ENCODE peak calls at places on chromosomes 2 and 18, in ten cellular contexts. Z, J, R, H, F, V, N, S, L and D are unnamed samples.

GRCh38 chr2:6877402-6878305 is at the start of gene RSAD2:
- DNase-seq in L (no peak), F (no peak), V (no peak), N (peak; percentile 53), S (peak; percentile 28), J (peak; percentile 56), H (no peak), Z (peak; percentile 32), R (peak; percentile 16), D (peak; percentile 42)

GRCh38 chr2:199697469-199697868 is 153.5 kb downstream of the FTCDNL1 start:
- DNase-seq in H (no peak), Z (no peak), N (no peak), R (no peak), J (no peak), S (no peak), L (no peak), F (no peak), V (no peak), D (no peak)

GRCh38 chr2:64111426-64111825 is 32.8 kb downstream of the PELI1 start:
- DNase-seq in S (no peak), J (no peak), L (no peak), N (no peak), H (no peak), R (peak; percentile 12), F (no peak), V (no peak), Z (no peak), D (no peak)

GRCh38 chr2:210198326-210198725 is 26.9 kb downstream of the ACADL start:
- DNase-seq in L (no peak), H (no peak), Z (no peak), N (no peak), J (no peak), R (peak; percentile 22), V (no peak), S (peak; percentile 37), F (no peak), D (no peak)

GRCh38 chr2:84701880-84702279 is 179.0 kb downstream of the TRABD2A start:
- DNase-seq in R (peak; percentile 96), V (no peak), N (no peak), H (no peak), J (no peak), S (peak; percentile 55), Z (no peak), F (no peak), L (no peak), D (no peak)

GRCh38 chr2:126722081-126722480 is 66.1 kb downstream of the GYPC start:
- DNase-seq in V (no peak), H (no peak), N (no peak), F (no peak), J (no peak), Z (no peak), S (no peak), L (no peak), R (no peak), D (peak; percentile 15)

GRCh38 chr2:652881-653480 is 24.2 kb downstream of the TMEM18 start:
- DNase-seq in F (no peak), L (no peak), V (no peak), R (no peak), S (no peak), Z (no peak), N (no peak), J (no peak), H (no peak), D (peak; percentile 21)

GRCh38 chr2:196967126-196967525 is 40.6 kb upstream of the PGAP1 start:
- DNase-seq in N (no peak), Z (no peak), V (no peak), H (no peak), S (peak; percentile 86), J (no peak), R (peak; percentile 53), F (no peak), L (peak; percentile 20), D (no peak)

GRCh38 chr2:69601179-69601612 is 42.3 kb downstream of the AAK1 start:
- DNase-seq in F (no peak), J (no peak), R (peak; percentile 97), S (peak; percentile 83), L (no peak), N (no peak), V (no peak), Z (no peak), H (no peak), D (no peak)

GRCh38 chr18:10453885-10454772 is at the start of gene APCDD1:
- DNase-seq in F (no peak), H (peak; percentile 67), L (peak; percentile 25), Z (peak; percentile 93), J (no peak), N (peak; percentile 50), R (no peak), V (peak; percentile 80), S (peak; percentile 80), D (peak; percentile 67)

GRCh38 chr18:67301592-67301991 is 214.9 kb downstream of the DSEL start:
- DNase-seq in R (peak; percentile 13), N (no peak), L (no peak), S (peak; percentile 5), F (no peak), J (no peak), Z (no peak), V (no peak), H (no peak), D (no peak)

GRCh38 chr2:12107849-12108420 is 361.5 kb downstream of the LPIN1 start:
- DNase-seq in V (no peak), J (no peak), H (no peak), Z (no peak), S (peak; percentile 64), R (peak; percentile 45), L (no peak), F (no peak), N (no peak), D (no peak)

DNA sequence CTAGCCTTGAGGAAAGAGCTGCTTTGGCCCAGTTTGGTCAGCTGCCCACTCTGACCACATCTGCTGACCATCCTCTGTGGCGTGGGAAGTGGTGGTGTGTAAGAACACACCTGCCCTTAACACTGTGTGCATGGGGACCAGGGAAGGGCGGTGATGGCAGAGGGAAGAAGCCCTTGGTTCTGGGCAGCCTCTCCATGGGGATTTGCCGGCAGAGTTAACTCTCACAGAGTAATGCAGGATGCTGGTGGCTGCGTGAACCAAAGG is 33.6 kb downstream of the NCK2 start:
- DNase-seq in N (no peak), J (no peak), F (no peak), Z (no peak), V (no peak), S (no peak), R (no peak), L (no peak), H (no peak), D (no peak)
- H3K4me1 ChIP-seq in N (no peaks in the 10 kb centered on the region), J (peaks cover 91% of the 10 kb centered on the region), F (peaks cover 2% of the 10 kb centered on the region), Z (peaks cover 19% of the 10 kb centered on the region), V (peaks cover 35% of the 10 kb centered on the region), S (no peaks in the 10 kb centered on the region), R (peaks cover 10% of the 10 kb centered on the region), L (peaks cover 8% of the 10 kb centered on the region), H (peaks cover 16% of the 10 kb centered on the region), D (peaks cover 11% of the 10 kb centered on the region)

DNA sequence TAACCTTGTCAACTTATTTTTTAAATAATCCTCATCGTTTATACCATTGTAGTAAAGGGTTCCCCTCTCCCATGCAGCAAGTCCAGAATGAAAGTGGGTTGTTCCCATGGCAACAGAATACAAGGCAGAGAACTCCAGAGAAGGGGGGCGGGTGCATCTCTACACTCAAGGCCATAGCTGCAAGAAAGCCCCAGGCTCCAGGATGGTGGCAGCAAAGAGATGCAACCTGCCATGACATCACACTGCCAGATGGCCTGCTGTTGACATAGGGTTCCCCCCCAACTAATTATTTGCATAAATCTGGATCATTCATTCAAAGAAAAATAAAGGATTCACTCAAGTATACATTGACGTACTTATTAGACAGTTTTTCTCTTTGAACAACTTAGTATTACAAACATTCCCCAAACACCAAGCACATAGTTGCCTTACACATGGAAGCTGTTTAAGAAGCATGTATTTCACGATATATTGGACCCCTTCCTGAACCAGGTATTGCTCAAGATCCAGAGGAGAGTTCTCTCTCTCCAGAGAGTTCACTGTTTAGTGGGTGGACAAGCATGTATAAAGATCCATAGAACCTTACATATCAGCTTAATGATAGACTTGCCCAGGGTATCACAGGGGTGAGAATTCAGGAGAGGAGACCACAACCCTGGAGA is 87.4 kb upstream of the KLF7 start:
- DNase-seq in H (no peak), S (no peak), V (no peak), L (no peak), Z (no peak), F (no peak), J (no peak), N (no peak), R (peak; percentile 53), D (no peak)
- H3K4me1 ChIP-seq in H (peaks cover 5% of the 10 kb centered on the region), S (no peaks in the 10 kb centered on the region), V (peaks cover 19% of the 10 kb centered on the region), L (peaks cover 2% of the 10 kb centered on the region), Z (peaks cover 3% of the 10 kb centered on the region), F (peaks cover 2% of the 10 kb centered on the region), J (no peaks in the 10 kb centered on the region), N (no peaks in the 10 kb centered on the region), R (peaks cover 55% of the 10 kb centered on the region), D (peaks cover 17% of the 10 kb centered on the region)

GRCh38 chr2:186443851-186444250 is 42.2 kb upstream of the ZC3H15 start:
- DNase-seq in H (no peak), R (no peak), S (no peak), F (no peak), J (no peak), L (no peak), V (no peak), N (no peak), Z (no peak), D (no peak)

GRCh38 chr2:186440506-186440905 is 45.6 kb upstream of the ZC3H15 start:
- DNase-seq in L (no peak), V (no peak), R (no peak), Z (no peak), J (no peak), F (no peak), H (no peak), N (no peak), S (peak; percentile 3), D (no peak)

DNA sequence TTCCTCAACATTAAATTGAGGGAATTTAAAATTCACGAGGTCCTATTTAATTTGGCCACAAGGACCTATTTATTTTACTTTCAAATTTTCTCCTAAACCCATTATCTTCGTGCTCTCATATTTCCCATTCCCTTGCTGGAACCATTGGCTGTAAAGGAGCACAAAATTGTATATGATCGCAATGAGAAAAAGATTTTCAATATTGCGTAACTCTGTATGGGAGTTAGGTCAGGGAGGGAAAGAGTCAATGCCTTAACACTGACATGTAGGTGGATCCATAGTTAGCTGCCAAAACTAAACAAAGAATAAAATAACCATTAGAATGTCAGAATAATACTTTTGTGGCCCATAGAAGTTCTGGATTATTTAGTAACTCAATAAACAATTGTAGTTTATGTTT is 40.6 kb upstream of the ZC3H15 start:
- DNase-seq in V (no peak), L (no peak), H (no peak), J (no peak), N (no peak), S (peak; percentile 2), R (no peak), Z (no peak), F (no peak), D (no peak)
- H3K4me1 ChIP-seq in V (no peaks in the 10 kb centered on the region), L (no peaks in the 10 kb centered on the region), H (no peaks in the 10 kb centered on the region), J (no peaks in the 10 kb centered on the region), N (no peaks in the 10 kb centered on the region), S (no peaks in the 10 kb centered on the region), R (no peaks in the 10 kb centered on the region), Z (no peaks in the 10 kb centered on the region), F (no peaks in the 10 kb centered on the region), D (no peaks in the 10 kb centered on the region)

DNA sequence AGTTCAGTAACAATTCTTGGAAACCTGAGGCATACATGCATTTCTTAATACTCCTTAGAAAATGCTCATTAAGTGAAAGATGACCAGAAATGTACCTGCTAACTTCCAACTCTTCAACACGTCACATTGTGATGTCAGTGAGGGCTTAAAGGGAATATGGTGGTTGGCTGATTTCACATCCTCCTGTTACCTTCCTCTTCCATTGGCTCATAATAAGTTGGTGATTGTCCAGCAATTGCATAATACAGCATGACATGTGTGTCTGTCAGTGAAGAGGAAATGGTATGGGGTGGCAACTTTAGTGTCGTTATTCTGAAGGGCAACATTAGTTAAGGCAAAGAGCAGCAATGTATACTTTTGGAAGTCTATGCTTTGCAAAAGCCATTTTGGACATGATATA is 26.0 kb downstream of the PLEK start:
- DNase-seq in N (no peak), H (no peak), R (no peak), Z (no peak), L (no peak), S (no peak), J (no peak), F (no peak), V (no peak), D (no peak)
- H3K4me1 ChIP-seq in N (no peaks in the 10 kb centered on the region), H (no peaks in the 10 kb centered on the region), R (no peaks in the 10 kb centered on the region), Z (no peaks in the 10 kb centered on the region), L (no peaks in the 10 kb centered on the region), S (peaks cover 3% of the 10 kb centered on the region), J (no peaks in the 10 kb centered on the region), F (no peaks in the 10 kb centered on the region), V (peaks cover 3% of the 10 kb centered on the region), D (peaks cover 3% of the 10 kb centered on the region)